ENCODE peak calls at places on chromosomes 6 and 20, in eight cellular contexts. One of them, this sample, is unnamed.

GRCh38 chr6:144730088-144730640 is 445.0 kb downstream of the UTRN start:
- DNase-seq in NCI-H1694: no peak
- DNase-seq in stimulated activated CD4-positive, alpha-beta T cell treated with anti-CD3 and anti-CD28 coated beads, Interleukin-2, amount 100 ng/mL, for 48 hours: no peak
- DNase-seq in osteocyte: no peak
- DNase-seq in pons: no peak
- DNase-seq in sigmoid colon: no peak
- DNase-seq in anterior cingulate cortex: no peak
- DNase-seq in T-helper 9 cell: no peak
- DNase-seq in this sample: no peak

GRCh38 chr6:81614292-81614691 is 138.2 kb downstream of the TENT5A start:
- DNase-seq in NCI-H1694: no peak
- DNase-seq in stimulated activated CD4-positive, alpha-beta T cell treated with anti-CD3 and anti-CD28 coated beads, Interleukin-2, amount 100 ng/mL, for 48 hours: no peak
- DNase-seq in osteocyte: no peak
- DNase-seq in pons: no peak
- DNase-seq in sigmoid colon: no peak
- DNase-seq in anterior cingulate cortex: no peak
- DNase-seq in T-helper 9 cell: no peak
- DNase-seq in this sample: no peak

GRCh38 chr6:165599121-165599520 is 63.9 kb downstream of the PDE10A start:
- DNase-seq in NCI-H1694: no peak
- DNase-seq in stimulated activated CD4-positive, alpha-beta T cell treated with anti-CD3 and anti-CD28 coated beads, Interleukin-2, amount 100 ng/mL, for 48 hours: no peak
- DNase-seq in osteocyte: no peak
- DNase-seq in pons: no peak
- DNase-seq in sigmoid colon: no peak
- DNase-seq in anterior cingulate cortex: no peak
- DNase-seq in T-helper 9 cell: no peak
- DNase-seq in this sample: no peak

GRCh38 chr6:112222111-112222726 is 32.1 kb downstream of the LAMA4 start:
- DNase-seq in NCI-H1694: no peak
- DNase-seq in stimulated activated CD4-positive, alpha-beta T cell treated with anti-CD3 and anti-CD28 coated beads, Interleukin-2, amount 100 ng/mL, for 48 hours: no peak
- DNase-seq in osteocyte: no peak
- DNase-seq in pons: no peak
- DNase-seq in sigmoid colon: no peak
- DNase-seq in anterior cingulate cortex: no peak
- DNase-seq in T-helper 9 cell: no peak
- DNase-seq in this sample: no peak

GRCh38 chr20:57667385-57667784 is 42.4 kb downstream of the PMEPA1 start:
- DNase-seq in NCI-H1694: no peak
- DNase-seq in stimulated activated CD4-positive, alpha-beta T cell treated with anti-CD3 and anti-CD28 coated beads, Interleukin-2, amount 100 ng/mL, for 48 hours: no peak
- DNase-seq in osteocyte: no peak
- DNase-seq in pons: no peak
- DNase-seq in sigmoid colon: no peak
- DNase-seq in anterior cingulate cortex: no peak
- DNase-seq in T-helper 9 cell: no peak
- DNase-seq in this sample: peak

GRCh38 chr6:582370-582769 is 74.5 kb downstream of the HUS1B start:
- DNase-seq in NCI-H1694: no peak
- DNase-seq in stimulated activated CD4-positive, alpha-beta T cell treated with anti-CD3 and anti-CD28 coated beads, Interleukin-2, amount 100 ng/mL, for 48 hours: no peak
- DNase-seq in osteocyte: no peak
- DNase-seq in pons: no peak
- DNase-seq in sigmoid colon: no peak
- DNase-seq in anterior cingulate cortex: no peak
- DNase-seq in T-helper 9 cell: no peak
- DNase-seq in this sample: no peak

GRCh38 chr6:99801805-99802204 is 192.2 kb downstream of the MCHR2 start:
- DNase-seq in NCI-H1694: no peak
- DNase-seq in stimulated activated CD4-positive, alpha-beta T cell treated with anti-CD3 and anti-CD28 coated beads, Interleukin-2, amount 100 ng/mL, for 48 hours: no peak
- DNase-seq in osteocyte: no peak
- DNase-seq in pons: no peak
- DNase-seq in sigmoid colon: no peak
- DNase-seq in anterior cingulate cortex: no peak
- DNase-seq in T-helper 9 cell: no peak
- DNase-seq in this sample: no peak

GRCh38 chr6:144321839-144322591 is 36.9 kb downstream of the UTRN start:
- DNase-seq in NCI-H1694: no peak
- DNase-seq in stimulated activated CD4-positive, alpha-beta T cell treated with anti-CD3 and anti-CD28 coated beads, Interleukin-2, amount 100 ng/mL, for 48 hours: no peak
- DNase-seq in osteocyte: no peak
- DNase-seq in pons: no peak
- DNase-seq in sigmoid colon: no peak
- DNase-seq in anterior cingulate cortex: no peak
- DNase-seq in T-helper 9 cell: no peak
- DNase-seq in this sample: no peak

GRCh38 chr6:42978487-42978792 is 541 bp downstream of the PEX6 start:
- DNase-seq in NCI-H1694: no peak
- DNase-seq in stimulated activated CD4-positive, alpha-beta T cell treated with anti-CD3 and anti-CD28 coated beads, Interleukin-2, amount 100 ng/mL, for 48 hours: peak
- DNase-seq in osteocyte: peak
- DNase-seq in pons: no peak
- DNase-seq in sigmoid colon: no peak
- DNase-seq in anterior cingulate cortex: no peak
- DNase-seq in T-helper 9 cell: no peak
- DNase-seq in this sample: no peak

GRCh38 chr6:139027620-139028182 is 844 bp upstream of the ABRACL start:
- DNase-seq in NCI-H1694: peak
- DNase-seq in stimulated activated CD4-positive, alpha-beta T cell treated with anti-CD3 and anti-CD28 coated beads, Interleukin-2, amount 100 ng/mL, for 48 hours: peak
- DNase-seq in osteocyte: no peak
- DNase-seq in pons: peak
- DNase-seq in sigmoid colon: no peak
- DNase-seq in anterior cingulate cortex: no peak
- DNase-seq in T-helper 9 cell: no peak
- DNase-seq in this sample: no peak

GRCh38 chr6:116596815-116597214 is 19.5 kb upstream of the RSPH4A start:
- DNase-seq in NCI-H1694: no peak
- DNase-seq in stimulated activated CD4-positive, alpha-beta T cell treated with anti-CD3 and anti-CD28 coated beads, Interleukin-2, amount 100 ng/mL, for 48 hours: no peak
- DNase-seq in osteocyte: no peak
- DNase-seq in pons: no peak
- DNase-seq in sigmoid colon: no peak
- DNase-seq in anterior cingulate cortex: no peak
- DNase-seq in T-helper 9 cell: no peak
- DNase-seq in this sample: no peak

GRCh38 chr20:59462249-59462648 is 142.1 kb upstream of the PHACTR3 start:
- DNase-seq in NCI-H1694: no peak
- DNase-seq in stimulated activated CD4-positive, alpha-beta T cell treated with anti-CD3 and anti-CD28 coated beads, Interleukin-2, amount 100 ng/mL, for 48 hours: no peak
- DNase-seq in osteocyte: no peak
- DNase-seq in pons: no peak
- DNase-seq in sigmoid colon: no peak
- DNase-seq in anterior cingulate cortex: no peak
- DNase-seq in T-helper 9 cell: no peak
- DNase-seq in this sample: no peak

GRCh38 chr6:9621276-9621675 is 793.6 kb downstream of the TFAP2A start:
- DNase-seq in NCI-H1694: no peak
- DNase-seq in stimulated activated CD4-positive, alpha-beta T cell treated with anti-CD3 and anti-CD28 coated beads, Interleukin-2, amount 100 ng/mL, for 48 hours: no peak
- DNase-seq in osteocyte: no peak
- DNase-seq in pons: no peak
- DNase-seq in sigmoid colon: no peak
- DNase-seq in anterior cingulate cortex: no peak
- DNase-seq in T-helper 9 cell: no peak
- DNase-seq in this sample: no peak

GRCh38 chr6:13302291-13302690 is 26.0 kb downstream of the TBC1D7 start:
- DNase-seq in NCI-H1694: no peak
- DNase-seq in stimulated activated CD4-positive, alpha-beta T cell treated with anti-CD3 and anti-CD28 coated beads, Interleukin-2, amount 100 ng/mL, for 48 hours: no peak
- DNase-seq in osteocyte: peak
- DNase-seq in pons: peak
- DNase-seq in sigmoid colon: no peak
- DNase-seq in anterior cingulate cortex: no peak
- DNase-seq in T-helper 9 cell: no peak
- DNase-seq in this sample: no peak

GRCh38 chr6:17098538-17098937 is 3.3 kb upstream of the STMND1 start:
- DNase-seq in NCI-H1694: no peak
- DNase-seq in stimulated activated CD4-positive, alpha-beta T cell treated with anti-CD3 and anti-CD28 coated beads, Interleukin-2, amount 100 ng/mL, for 48 hours: no peak
- DNase-seq in osteocyte: no peak
- DNase-seq in pons: peak
- DNase-seq in sigmoid colon: no peak
- DNase-seq in anterior cingulate cortex: no peak
- DNase-seq in T-helper 9 cell: no peak
- DNase-seq in this sample: no peak

GRCh38 chr6:16851758-16852157 is 90.5 kb upstream of the ATXN1 start:
- DNase-seq in NCI-H1694: no peak
- DNase-seq in stimulated activated CD4-positive, alpha-beta T cell treated with anti-CD3 and anti-CD28 coated beads, Interleukin-2, amount 100 ng/mL, for 48 hours: no peak
- DNase-seq in osteocyte: no peak
- DNase-seq in pons: peak
- DNase-seq in sigmoid colon: no peak
- DNase-seq in anterior cingulate cortex: no peak
- DNase-seq in T-helper 9 cell: no peak
- DNase-seq in this sample: no peak

GRCh38 chr6:1837868-1838267 is 228.2 kb downstream of the FOXC1 start:
- DNase-seq in NCI-H1694: no peak
- DNase-seq in stimulated activated CD4-positive, alpha-beta T cell treated with anti-CD3 and anti-CD28 coated beads, Interleukin-2, amount 100 ng/mL, for 48 hours: no peak
- DNase-seq in osteocyte: no peak
- DNase-seq in pons: no peak
- DNase-seq in sigmoid colon: no peak
- DNase-seq in anterior cingulate cortex: no peak
- DNase-seq in T-helper 9 cell: no peak
- DNase-seq in this sample: no peak

GRCh38 chr6:121653624-121654008 is 218.2 kb downstream of the GJA1 start:
- DNase-seq in NCI-H1694: no peak
- DNase-seq in stimulated activated CD4-positive, alpha-beta T cell treated with anti-CD3 and anti-CD28 coated beads, Interleukin-2, amount 100 ng/mL, for 48 hours: no peak
- DNase-seq in osteocyte: no peak
- DNase-seq in pons: no peak
- DNase-seq in sigmoid colon: no peak
- DNase-seq in anterior cingulate cortex: no peak
- DNase-seq in T-helper 9 cell: no peak
- DNase-seq in this sample: peak

GRCh38 chr6:13065596-13065995 is 262.7 kb downstream of the TBC1D7 start:
- DNase-seq in NCI-H1694: no peak
- DNase-seq in stimulated activated CD4-positive, alpha-beta T cell treated with anti-CD3 and anti-CD28 coated beads, Interleukin-2, amount 100 ng/mL, for 48 hours: no peak
- DNase-seq in osteocyte: no peak
- DNase-seq in pons: no peak
- DNase-seq in sigmoid colon: no peak
- DNase-seq in anterior cingulate cortex: no peak
- DNase-seq in T-helper 9 cell: no peak
- DNase-seq in this sample: no peak

GRCh38 chr6:81589465-81590313 is 162.8 kb downstream of the TENT5A start:
- DNase-seq in NCI-H1694: no peak
- DNase-seq in stimulated activated CD4-positive, alpha-beta T cell treated with anti-CD3 and anti-CD28 coated beads, Interleukin-2, amount 100 ng/mL, for 48 hours: no peak
- DNase-seq in osteocyte: no peak
- DNase-seq in pons: no peak
- DNase-seq in sigmoid colon: no peak
- DNase-seq in anterior cingulate cortex: no peak
- DNase-seq in T-helper 9 cell: no peak
- DNase-seq in this sample: no peak

GRCh38 chr20:25031241-25031640 is 26.7 kb downstream of the ACSS1 start:
- DNase-seq in NCI-H1694: no peak
- DNase-seq in stimulated activated CD4-positive, alpha-beta T cell treated with anti-CD3 and anti-CD28 coated beads, Interleukin-2, amount 100 ng/mL, for 48 hours: no peak
- DNase-seq in osteocyte: no peak
- DNase-seq in pons: no peak
- DNase-seq in sigmoid colon: no peak
- DNase-seq in anterior cingulate cortex: no peak
- DNase-seq in T-helper 9 cell: no peak
- DNase-seq in this sample: no peak

GRCh38 chr6:90715093-90715655 is 128.3 kb upstream of the MAP3K7 start:
- DNase-seq in NCI-H1694: no peak
- DNase-seq in stimulated activated CD4-positive, alpha-beta T cell treated with anti-CD3 and anti-CD28 coated beads, Interleukin-2, amount 100 ng/mL, for 48 hours: no peak
- DNase-seq in osteocyte: no peak
- DNase-seq in pons: no peak
- DNase-seq in sigmoid colon: no peak
- DNase-seq in anterior cingulate cortex: no peak
- DNase-seq in T-helper 9 cell: no peak
- DNase-seq in this sample: no peak

GRCh38 chr6:87830834-87831374 is 128.9 kb upstream of the AKIRIN2 start:
- DNase-seq in NCI-H1694: no peak
- DNase-seq in stimulated activated CD4-positive, alpha-beta T cell treated with anti-CD3 and anti-CD28 coated beads, Interleukin-2, amount 100 ng/mL, for 48 hours: no peak
- DNase-seq in osteocyte: no peak
- DNase-seq in pons: no peak
- DNase-seq in sigmoid colon: no peak
- DNase-seq in anterior cingulate cortex: no peak
- DNase-seq in T-helper 9 cell: no peak
- DNase-seq in this sample: no peak

GRCh38 chr6:38671885-38672467 is 31.0 kb downstream of the GLO1 start:
- DNase-seq in NCI-H1694: peak
- DNase-seq in stimulated activated CD4-positive, alpha-beta T cell treated with anti-CD3 and anti-CD28 coated beads, Interleukin-2, amount 100 ng/mL, for 48 hours: peak
- DNase-seq in osteocyte: no peak
- DNase-seq in pons: peak
- DNase-seq in sigmoid colon: no peak
- DNase-seq in anterior cingulate cortex: no peak
- DNase-seq in T-helper 9 cell: no peak
- DNase-seq in this sample: no peak

GRCh38 chr6:33082702-33083101 is 6.9 kb downstream of the HLA-DPB1 start:
- DNase-seq in NCI-H1694: no peak
- DNase-seq in stimulated activated CD4-positive, alpha-beta T cell treated with anti-CD3 and anti-CD28 coated beads, Interleukin-2, amount 100 ng/mL, for 48 hours: no peak
- DNase-seq in osteocyte: no peak
- DNase-seq in pons: no peak
- DNase-seq in sigmoid colon: no peak
- DNase-seq in anterior cingulate cortex: no peak
- DNase-seq in T-helper 9 cell: no peak
- DNase-seq in this sample: no peak

GRCh38 chr6:135331002-135331401 is 149.9 kb downstream of the MYB start:
- DNase-seq in NCI-H1694: no peak
- DNase-seq in stimulated activated CD4-positive, alpha-beta T cell treated with anti-CD3 and anti-CD28 coated beads, Interleukin-2, amount 100 ng/mL, for 48 hours: no peak
- DNase-seq in osteocyte: no peak
- DNase-seq in pons: no peak
- DNase-seq in sigmoid colon: no peak
- DNase-seq in anterior cingulate cortex: no peak
- DNase-seq in T-helper 9 cell: no peak
- DNase-seq in this sample: no peak

GRCh38 chr6:7991992-7992815 is 72.0 kb downstream of the BLOC1S5 start:
- DNase-seq in NCI-H1694: no peak
- DNase-seq in stimulated activated CD4-positive, alpha-beta T cell treated with anti-CD3 and anti-CD28 coated beads, Interleukin-2, amount 100 ng/mL, for 48 hours: no peak
- DNase-seq in osteocyte: no peak
- DNase-seq in pons: peak
- DNase-seq in sigmoid colon: peak
- DNase-seq in anterior cingulate cortex: no peak
- DNase-seq in T-helper 9 cell: no peak
- DNase-seq in this sample: no peak

GRCh38 chr6:33018418-33018817 is 9.0 kb upstream of the HLA-DOA start:
- DNase-seq in NCI-H1694: no peak
- DNase-seq in stimulated activated CD4-positive, alpha-beta T cell treated with anti-CD3 and anti-CD28 coated beads, Interleukin-2, amount 100 ng/mL, for 48 hours: no peak
- DNase-seq in osteocyte: no peak
- DNase-seq in pons: no peak
- DNase-seq in sigmoid colon: no peak
- DNase-seq in anterior cingulate cortex: no peak
- DNase-seq in T-helper 9 cell: no peak
- DNase-seq in this sample: no peak

GRCh38 chr6:127457444-127458064 is 1.6 kb downstream of the KIAA0408 start:
- DNase-seq in NCI-H1694: no peak
- DNase-seq in stimulated activated CD4-positive, alpha-beta T cell treated with anti-CD3 and anti-CD28 coated beads, Interleukin-2, amount 100 ng/mL, for 48 hours: no peak
- DNase-seq in osteocyte: no peak
- DNase-seq in pons: peak
- DNase-seq in sigmoid colon: peak
- DNase-seq in anterior cingulate cortex: no peak
- DNase-seq in T-helper 9 cell: no peak
- DNase-seq in this sample: no peak

GRCh38 chr6:98957440-98957839 is 9.7 kb upstream of the FBXL4 start:
- DNase-seq in NCI-H1694: no peak
- DNase-seq in stimulated activated CD4-positive, alpha-beta T cell treated with anti-CD3 and anti-CD28 coated beads, Interleukin-2, amount 100 ng/mL, for 48 hours: no peak
- DNase-seq in osteocyte: no peak
- DNase-seq in pons: no peak
- DNase-seq in sigmoid colon: no peak
- DNase-seq in anterior cingulate cortex: no peak
- DNase-seq in T-helper 9 cell: no peak
- DNase-seq in this sample: no peak

GRCh38 chr6:167761794-167762258 is 64.9 kb upstream of the AFDN start:
- DNase-seq in NCI-H1694: no peak
- DNase-seq in stimulated activated CD4-positive, alpha-beta T cell treated with anti-CD3 and anti-CD28 coated beads, Interleukin-2, amount 100 ng/mL, for 48 hours: no peak
- DNase-seq in osteocyte: no peak
- DNase-seq in pons: peak
- DNase-seq in sigmoid colon: peak
- DNase-seq in anterior cingulate cortex: no peak
- DNase-seq in T-helper 9 cell: no peak
- DNase-seq in this sample: no peak

GRCh38 chr6:22108199-22108598 is 188.6 kb downstream of the PRL start:
- DNase-seq in NCI-H1694: no peak
- DNase-seq in stimulated activated CD4-positive, alpha-beta T cell treated with anti-CD3 and anti-CD28 coated beads, Interleukin-2, amount 100 ng/mL, for 48 hours: no peak
- DNase-seq in osteocyte: no peak
- DNase-seq in pons: no peak
- DNase-seq in sigmoid colon: no peak
- DNase-seq in anterior cingulate cortex: no peak
- DNase-seq in T-helper 9 cell: no peak
- DNase-seq in this sample: no peak

GRCh38 chr20:58017237-58017969 is 211.1 kb downstream of the ANKRD60 start:
- DNase-seq in NCI-H1694: no peak
- DNase-seq in stimulated activated CD4-positive, alpha-beta T cell treated with anti-CD3 and anti-CD28 coated beads, Interleukin-2, amount 100 ng/mL, for 48 hours: no peak
- DNase-seq in osteocyte: no peak
- DNase-seq in pons: peak
- DNase-seq in sigmoid colon: peak
- DNase-seq in anterior cingulate cortex: peak
- DNase-seq in T-helper 9 cell: no peak
- DNase-seq in this sample: no peak

GRCh38 chr20:23654005-23654404 is 16.2 kb upstream of the CST3 start:
- DNase-seq in NCI-H1694: no peak
- DNase-seq in stimulated activated CD4-positive, alpha-beta T cell treated with anti-CD3 and anti-CD28 coated beads, Interleukin-2, amount 100 ng/mL, for 48 hours: no peak
- DNase-seq in osteocyte: no peak
- DNase-seq in pons: no peak
- DNase-seq in sigmoid colon: no peak
- DNase-seq in anterior cingulate cortex: no peak
- DNase-seq in T-helper 9 cell: no peak
- DNase-seq in this sample: no peak